ENCODE peak calls at places on chromosomes 7 and 10, in six cellular contexts. One of them, this sample, is unnamed. For H3K4me1, the result is how much of the 10 kb centered on the place peaks cover.

GRCh38 chr7:131222171-131222570 is 105.5 kb upstream of the MKLN1 start:
- DNase-seq in RWPE2: no peak
- DNase-seq in K562: no peak
- DNase-seq in heart right ventricle: no peak
- DNase-seq in Panc1: no peak
- DNase-seq in PC-3: no peak
- DNase-seq in this sample: no peak

GRCh38 chr7:141393056-141393455 is 158.2 kb upstream of the AGK start:
- DNase-seq in RWPE2: no peak
- DNase-seq in K562: no peak
- DNase-seq in heart right ventricle: no peak
- DNase-seq in Panc1: no peak
- DNase-seq in PC-3: no peak
- DNase-seq in this sample: no peak

GRCh38 chr7:18103436-18104218 is 76.0 kb upstream of the PRPS1L1 start:
- DNase-seq in RWPE2: no peak
- DNase-seq in K562: no peak
- DNase-seq in heart right ventricle: no peak
- DNase-seq in Panc1: no peak
- DNase-seq in PC-3: no peak
- DNase-seq in this sample: no peak

GRCh38 chr10:118694848-118695247 is 59.9 kb downstream of the CACUL1 start:
- DNase-seq in RWPE2: no peak
- DNase-seq in K562: no peak
- DNase-seq in heart right ventricle: no peak
- DNase-seq in Panc1: no peak
- DNase-seq in PC-3: no peak
- DNase-seq in this sample: no peak

GRCh38 chr7:24510781-24511180 is 62.5 kb upstream of the PALS2 start:
- DNase-seq in RWPE2: no peak
- DNase-seq in K562: no peak
- DNase-seq in heart right ventricle: no peak
- DNase-seq in Panc1: no peak
- DNase-seq in PC-3: no peak
- DNase-seq in this sample: no peak

GRCh38 chr10:86655173-86655540 is 810 bp downstream of the OPN4 start:
- DNase-seq in RWPE2: peak
- DNase-seq in K562: no peak
- DNase-seq in heart right ventricle: no peak
- DNase-seq in Panc1: no peak
- DNase-seq in PC-3: no peak
- DNase-seq in this sample: peak

GRCh38 chr10:66151346-66151745 is 774.5 kb upstream of the LRRTM3 start:
- DNase-seq in RWPE2: no peak
- DNase-seq in K562: no peak
- DNase-seq in heart right ventricle: no peak
- DNase-seq in Panc1: no peak
- DNase-seq in PC-3: peak
- DNase-seq in this sample: no peak

GRCh38 chr7:128831994-128832879 is 2.0 kb downstream of the FLNC start:
- DNase-seq in RWPE2: no peak
- DNase-seq in K562: peak
- DNase-seq in heart right ventricle: peak
- DNase-seq in Panc1: no peak
- DNase-seq in PC-3: peak
- DNase-seq in this sample: no peak

GRCh38 chr10:89663144-89663543 is 18.1 kb upstream of the PANK1 start:
- DNase-seq in RWPE2: no peak
- DNase-seq in K562: no peak
- DNase-seq in heart right ventricle: no peak
- DNase-seq in Panc1: no peak
- DNase-seq in PC-3: no peak
- DNase-seq in this sample: no peak

GRCh38 chr7:2417981-2418481 is 14.6 kb downstream of the CHST12 start:
- DNase-seq in RWPE2: no peak
- DNase-seq in K562: no peak
- DNase-seq in heart right ventricle: no peak
- DNase-seq in Panc1: no peak
- DNase-seq in PC-3: no peak
- DNase-seq in this sample: peak

GRCh38 chr7:143884978-143885559 is 16.9 kb downstream of the TCAF1 start:
- DNase-seq in RWPE2: no peak
- DNase-seq in K562: peak
- DNase-seq in heart right ventricle: peak
- DNase-seq in Panc1: no peak
- DNase-seq in PC-3: no peak
- DNase-seq in this sample: no peak

GRCh38 chr10:58765905-58766304 is 253.2 kb downstream of the BICC1 start:
- DNase-seq in RWPE2: no peak
- DNase-seq in K562: no peak
- DNase-seq in heart right ventricle: no peak
- DNase-seq in Panc1: no peak
- DNase-seq in PC-3: no peak
- DNase-seq in this sample: no peak

GRCh38 chr7:44291066-44291732 is 34.2 kb downstream of the CAMK2B start:
- DNase-seq in RWPE2: peak
- DNase-seq in K562: peak
- DNase-seq in heart right ventricle: peak
- DNase-seq in Panc1: no peak
- DNase-seq in PC-3: peak
- DNase-seq in this sample: no peak

GRCh38 chr10:36172054-36172531 is 530.0 kb upstream of the FZD8 start:
- DNase-seq in RWPE2: no peak
- DNase-seq in K562: no peak
- DNase-seq in heart right ventricle: no peak
- DNase-seq in Panc1: no peak
- DNase-seq in PC-3: peak
- DNase-seq in this sample: no peak

GRCh38 chr7:64907641-64908326 is 4.7 kb downstream of the ZNF273 start:
- DNase-seq in RWPE2: no peak
- DNase-seq in K562: no peak
- DNase-seq in heart right ventricle: no peak
- DNase-seq in Panc1: no peak
- DNase-seq in PC-3: no peak
- DNase-seq in this sample: no peak

GRCh38 chr7:7119668-7120208 is 62.6 kb upstream of the C1GALT1 start:
- DNase-seq in RWPE2: no peak
- DNase-seq in K562: no peak
- DNase-seq in heart right ventricle: no peak
- DNase-seq in Panc1: no peak
- DNase-seq in PC-3: no peak
- DNase-seq in this sample: no peak

GRCh38 chr7:44470080-44470479 is 20.4 kb downstream of the NUDCD3 start:
- DNase-seq in RWPE2: no peak
- DNase-seq in K562: peak
- DNase-seq in heart right ventricle: no peak
- DNase-seq in Panc1: no peak
- DNase-seq in PC-3: no peak
- DNase-seq in this sample: no peak

GRCh38 chr7:86667732-86668131 is 24.0 kb downstream of the GRM3 start:
- DNase-seq in RWPE2: no peak
- DNase-seq in K562: no peak
- DNase-seq in heart right ventricle: no peak
- DNase-seq in Panc1: no peak
- DNase-seq in PC-3: no peak
- DNase-seq in this sample: no peak

GRCh38 chr10:113960617-113961260 is 82.9 kb upstream of the ADRB1 start:
- DNase-seq in RWPE2: no peak
- DNase-seq in K562: no peak
- DNase-seq in heart right ventricle: no peak
- DNase-seq in Panc1: no peak
- DNase-seq in PC-3: peak
- DNase-seq in this sample: peak

GRCh38 chr7:36400023-36400422 is 10.4 kb downstream of the ANLN start:
- DNase-seq in RWPE2: no peak
- DNase-seq in K562: no peak
- DNase-seq in heart right ventricle: no peak
- DNase-seq in Panc1: no peak
- DNase-seq in PC-3: no peak
- DNase-seq in this sample: no peak

GRCh38 chr10:103153765-103154197 is 39.3 kb downstream of the NT5C2 start:
- DNase-seq in RWPE2: no peak
- DNase-seq in K562: no peak
- DNase-seq in heart right ventricle: no peak
- DNase-seq in Panc1: no peak
- DNase-seq in PC-3: peak
- DNase-seq in this sample: no peak

GRCh38 chr7:156124356-156124755 is 312.1 kb upstream of the SHH start:
- DNase-seq in RWPE2: no peak
- DNase-seq in K562: no peak
- DNase-seq in heart right ventricle: no peak
- DNase-seq in Panc1: no peak
- DNase-seq in PC-3: no peak
- DNase-seq in this sample: no peak

GRCh38 chr7:148697256-148697841 is 1.4 kb upstream of the CUL1 start:
- DNase-seq in RWPE2: no peak
- DNase-seq in K562: peak
- DNase-seq in heart right ventricle: peak
- DNase-seq in Panc1: no peak
- DNase-seq in PC-3: no peak
- DNase-seq in this sample: peak

GRCh38 chr7:74174606-74175082 is 488 bp downstream of the EIF4H start:
- DNase-seq in RWPE2: peak
- DNase-seq in K562: peak
- DNase-seq in heart right ventricle: peak
- DNase-seq in Panc1: no peak
- DNase-seq in PC-3: peak
- DNase-seq in this sample: peak

GRCh38 chr7:5824297-5824610 is 42.8 kb upstream of the RNF216 start:
- DNase-seq in RWPE2: no peak
- DNase-seq in K562: peak
- DNase-seq in heart right ventricle: no peak
- DNase-seq in Panc1: no peak
- DNase-seq in PC-3: no peak
- DNase-seq in this sample: no peak

GRCh38 chr10:98047009-98047741 is 16.8 kb upstream of the CRTAC1 start:
- DNase-seq in RWPE2: no peak
- DNase-seq in K562: no peak
- DNase-seq in heart right ventricle: peak
- DNase-seq in Panc1: no peak
- DNase-seq in PC-3: no peak
- DNase-seq in this sample: no peak

GRCh38 chr10:98041352-98042043 is 11.1 kb upstream of the CRTAC1 start:
- DNase-seq in RWPE2: no peak
- DNase-seq in K562: peak
- DNase-seq in heart right ventricle: peak
- DNase-seq in Panc1: peak
- DNase-seq in PC-3: peak
- DNase-seq in this sample: peak

GRCh38 chr10:98045785-98046389 is 15.5 kb upstream of the CRTAC1 start:
- DNase-seq in RWPE2: no peak
- DNase-seq in K562: peak
- DNase-seq in heart right ventricle: peak
- DNase-seq in Panc1: peak
- DNase-seq in PC-3: peak
- DNase-seq in this sample: peak
- TF ChIP-seq CTCF in RWPE2: peak
- TF ChIP-seq CTCF in K562: peak
- TF ChIP-seq CTCF in heart right ventricle: peak
- TF ChIP-seq CTCF in Panc1: peak
- TF ChIP-seq CTCF in PC-3: peak
- TF ChIP-seq CTCF in this sample: peak

GRCh38 chr10:3573498-3573897 is 211.5 kb downstream of the KLF6 start:
- DNase-seq in RWPE2: no peak
- DNase-seq in K562: no peak
- DNase-seq in heart right ventricle: no peak
- DNase-seq in Panc1: no peak
- DNase-seq in PC-3: no peak
- DNase-seq in this sample: no peak
- H3K4me1 ChIP-seq in RWPE2: under half
- H3K4me1 ChIP-seq in K562: under half
- H3K4me1 ChIP-seq in heart right ventricle: under half
- H3K4me1 ChIP-seq in Panc1: under half
- H3K4me1 ChIP-seq in PC-3: under half
- H3K4me1 ChIP-seq in this sample: under half

DNA sequence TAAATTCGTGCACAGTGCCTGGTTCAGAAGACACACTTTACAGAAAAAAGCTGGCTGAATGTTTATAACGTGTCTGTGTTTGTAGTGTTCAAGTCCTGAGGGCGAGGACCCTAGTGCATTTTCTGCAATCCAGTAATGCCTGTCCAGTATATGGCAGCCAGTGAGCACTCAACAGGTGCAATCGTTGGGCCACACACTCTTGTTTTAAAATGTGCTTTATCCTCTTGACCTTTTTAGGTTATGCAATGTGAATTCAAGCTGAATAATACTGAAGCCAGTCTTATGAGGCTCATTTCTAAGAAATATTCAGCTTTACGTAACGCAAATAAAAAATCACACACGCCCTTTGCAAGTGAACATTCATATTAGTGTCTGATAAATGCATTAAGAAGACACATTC is 775 bp upstream of the MTURN start:
- DNase-seq in RWPE2: no peak
- DNase-seq in K562: no peak
- DNase-seq in heart right ventricle: no peak
- DNase-seq in Panc1: no peak
- DNase-seq in PC-3: no peak
- DNase-seq in this sample: no peak
- H3K27ac ChIP-seq in RWPE2: no peak
- H3K27ac ChIP-seq in K562: no peak
- H3K27ac ChIP-seq in heart right ventricle: peak
- H3K27ac ChIP-seq in Panc1: no peak
- H3K27ac ChIP-seq in PC-3: no peak
- H3K27ac ChIP-seq in this sample: peak

GRCh38 chr7:55545496-55545895 is 26.8 kb downstream of the VOPP1 start:
- DNase-seq in RWPE2: no peak
- DNase-seq in K562: no peak
- DNase-seq in heart right ventricle: no peak
- DNase-seq in Panc1: no peak
- DNase-seq in PC-3: peak
- DNase-seq in this sample: no peak
- TF ChIP-seq CTCF in RWPE2: no peak
- TF ChIP-seq CTCF in K562: no peak
- TF ChIP-seq CTCF in heart right ventricle: no peak
- TF ChIP-seq CTCF in Panc1: no peak
- TF ChIP-seq CTCF in PC-3: peak
- TF ChIP-seq CTCF in this sample: no peak

GRCh38 chr10:14371616-14372015 is 40.9 kb upstream of the FRMD4A start:
- DNase-seq in RWPE2: no peak
- DNase-seq in K562: no peak
- DNase-seq in heart right ventricle: no peak
- DNase-seq in Panc1: no peak
- DNase-seq in PC-3: no peak
- DNase-seq in this sample: no peak
- H3K4me1 ChIP-seq in RWPE2: under half
- H3K4me1 ChIP-seq in K562: under half
- H3K4me1 ChIP-seq in heart right ventricle: under half
- H3K4me1 ChIP-seq in Panc1: under half
- H3K4me1 ChIP-seq in PC-3: under half
- H3K4me1 ChIP-seq in this sample: under half

This sample was measured in Peyer's patch.